ENCODE peak calls at places on chromosomes 13 and 19, in eight cellular contexts. A is colonic mucosa, N is BJ, I is fibroblast of villous mesenchyme, R is Peyer's patch, D is neural progenitor cell, L is heart right ventricle, Y is HFF-Myc. F is an unnamed sample.

GRCh38 chr13:94033830-94034642 is 445.4 kb downstream of the DCT start:
- DNase-seq in N (no peak), R (no peak), L (no peak), I (no peak), Y (no peak), D (no peak), A (no peak), F (no peak)

GRCh38 chr19:18414504-18415176 is 4.6 kb upstream of the SSBP4 start:
- DNase-seq in N (no peak), L (no peak), Y (no peak), A (no peak), R (peak; percentile 49), I (peak; percentile 37), D (peak; percentile 1), F (no peak)

GRCh38 chr19:35757231-35757748 is 461 bp upstream of the HSPB6 start:
- DNase-seq in I (peak; percentile 99), L (peak; percentile 90), R (peak; percentile 66), N (peak; percentile 34), A (peak; percentile 70), Y (no peak), D (peak; percentile 66), F (no peak)

GRCh38 chr19:7502552-7502951 is 13.4 kb upstream of the ZNF358 start:
- DNase-seq in N (no peak), A (no peak), Y (no peak), L (no peak), R (no peak), I (no peak), D (no peak), F (no peak)

GRCh38 chr13:21638319-21639282 is 32.3 kb upstream of the FGF9 start:
- DNase-seq in D (no peak), L (no peak), R (no peak), Y (no peak), A (peak; percentile 51), I (peak; percentile 66), N (no peak), F (peak; percentile 47)

GRCh38 chr13:43805071-43805468 is 18.3 kb upstream of the ENOX1 start:
- DNase-seq in D (no peak), A (no peak), I (peak; percentile 50), R (no peak), Y (no peak), L (no peak), N (no peak), F (no peak)

GRCh38 chr19:35162471-35163326 is 8.2 kb downstream of the FXYD5 start:
- DNase-seq in Y (no peak), D (no peak), I (no peak), N (no peak), R (no peak), A (no peak), L (no peak), F (no peak)

GRCh38 chr13:94351292-94352000 is 128.0 kb downstream of the DCT start:
- DNase-seq in D (no peak), N (no peak), L (no peak), A (no peak), I (peak; percentile 67), R (no peak), Y (no peak), F (no peak)

GRCh38 chr19:38670921-38671398 is 23.5 kb downstream of the ACTN4 start:
- DNase-seq in D (no peak), L (no peak), A (no peak), Y (no peak), N (no peak), I (peak; percentile 82), R (no peak), F (no peak)

GRCh38 chr19:31613683-31614219 is 264.5 kb upstream of the TSHZ3 start:
- DNase-seq in D (peak; percentile 17), Y (no peak), I (no peak), N (no peak), A (no peak), L (no peak), R (no peak), F (no peak)
- TF ChIP-seq CTCF in D (no peak), Y (no peak), I (no peak), N (no peak), A (no peak), L (no peak), R (no peak), F (no peak)

DNA sequence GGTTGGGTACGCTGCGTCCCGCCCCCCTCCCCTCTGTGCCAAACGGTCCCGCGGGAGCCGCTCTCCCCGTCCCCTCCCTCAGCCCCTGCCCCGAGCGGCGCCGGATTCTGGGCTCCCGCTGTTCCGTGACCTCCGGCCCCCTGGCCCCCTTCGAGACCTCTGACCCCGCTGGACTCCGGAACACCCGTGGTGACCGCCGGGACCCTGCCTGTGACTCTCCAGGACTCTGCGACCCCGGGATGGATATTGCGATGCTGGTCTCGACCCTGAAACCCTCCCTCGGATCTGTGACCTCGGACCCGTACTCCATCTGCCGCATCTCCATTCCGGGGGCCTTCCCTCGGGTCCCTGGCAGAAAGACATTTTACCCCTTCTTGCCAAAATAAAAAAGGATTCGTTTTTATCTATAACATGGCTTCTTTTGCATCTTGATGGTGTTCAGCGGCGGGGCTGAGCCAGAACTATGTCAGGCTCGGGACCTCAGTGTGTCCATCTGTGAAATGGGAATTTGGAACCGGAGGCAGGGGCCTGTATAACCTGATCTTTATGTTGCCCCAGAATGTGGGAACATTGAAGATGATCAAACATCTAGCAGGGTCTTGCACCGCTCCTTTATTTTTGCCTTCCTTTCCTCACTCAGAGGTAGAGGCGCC is 654 bp upstream of the MEGF8 start:
- DNase-seq in R (no peak), I (no peak), Y (no peak), L (no peak), D (peak; percentile 47), N (no peak), A (peak; percentile 29), F (no peak)
- TF ChIP-seq CTCF in R (peak; percentile 94), I (no peak), Y (no peak), L (peak; percentile 77), D (no peak), N (no peak), A (no peak), F (no peak)

GRCh38 chr19:41351339-41352245 is 2.1 kb downstream of the TGFB1 start:
- DNase-seq in L (peak; percentile 75), A (peak; percentile 72), R (peak; percentile 67), N (no peak), D (peak; percentile 61), Y (no peak), I (peak; percentile 71), F (peak; percentile 90)

GRCh38 chr19:41354343-41354974 is 737 bp upstream of the TGFB1 start:
- DNase-seq in N (no peak), A (peak; percentile 28), R (no peak), I (no peak), D (no peak), Y (no peak), L (peak; percentile 21), F (no peak)

GRCh38 chr19:41353466-41354342 is at the start of gene TGFB1:
- DNase-seq in N (peak; percentile 25), R (peak; percentile 84), I (peak; percentile 94), D (peak; percentile 85), L (peak; percentile 89), A (peak; percentile 82), Y (no peak), F (peak; percentile 99)

GRCh38 chr19:41352279-41352608 is 1.5 kb downstream of the TGFB1 start:
- DNase-seq in A (no peak), L (no peak), R (no peak), I (no peak), Y (no peak), D (no peak), N (no peak), F (no peak)

DNA sequence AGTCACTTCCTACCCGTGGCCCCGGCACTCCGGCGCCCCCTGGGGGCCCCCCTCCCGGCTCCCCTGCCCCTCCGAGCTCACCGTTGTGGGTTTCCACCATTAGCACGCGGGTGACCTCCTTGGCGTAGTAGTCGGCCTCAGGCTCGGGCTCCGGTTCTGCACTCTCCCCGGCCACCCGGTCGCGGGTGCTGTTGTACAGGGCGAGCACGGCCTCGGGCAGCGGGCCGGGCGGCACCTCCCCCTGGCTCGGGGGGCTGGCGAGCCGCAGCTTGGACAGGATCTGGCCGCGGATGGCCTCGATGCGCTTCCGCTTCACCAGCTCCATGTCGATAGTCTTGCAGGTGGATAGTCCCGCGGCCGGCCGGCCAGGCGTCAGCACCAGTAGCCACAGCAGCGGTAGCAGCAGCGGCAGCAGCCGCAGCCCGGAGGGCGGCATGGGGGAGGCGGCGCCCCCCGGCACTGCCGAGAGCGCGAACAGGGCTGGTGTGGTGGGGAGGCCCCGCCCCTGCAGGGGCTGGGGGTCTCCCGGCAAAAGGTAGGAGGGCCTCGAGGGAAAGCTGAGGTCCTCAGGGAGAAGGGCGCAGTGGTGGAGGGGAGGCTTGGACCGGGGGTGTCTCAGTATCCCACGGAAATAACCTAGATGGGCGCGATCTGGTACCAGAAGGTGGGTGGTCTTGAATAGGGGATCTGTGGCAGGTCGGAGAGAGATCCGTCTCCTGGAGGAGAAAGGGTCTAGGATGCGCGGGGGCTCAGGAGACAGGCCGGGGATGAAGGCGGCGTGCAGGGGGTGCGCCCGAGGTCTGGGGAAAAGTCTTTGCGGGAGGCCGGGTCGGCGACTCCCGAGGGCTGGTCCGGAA is 885 bp downstream of the TGFB1 start:
- DNase-seq in D (peak; percentile 81), A (peak; percentile 73), Y (no peak), L (peak; percentile 63), N (no peak), R (peak; percentile 70), I (peak; percentile 72), F (peak; percentile 88)
- TF ChIP-seq CTCF in D (peak; percentile 63), A (peak; percentile 31), Y (peak; percentile 73), L (peak; percentile 55), N (peak; percentile 81), R (peak; percentile 28), I (peak; percentile 57), F (peak; percentile 69)

GRCh38 chr13:35818577-35819165 is 312.5 kb downstream of the DCLK1 start:
- DNase-seq in A (no peak), L (no peak), D (peak; percentile 58), N (no peak), I (peak; percentile 48), R (no peak), Y (no peak), F (peak; percentile 26)
- TF ChIP-seq CTCF in A (peak; percentile 30), L (peak; percentile 79), D (peak; percentile 80), N (peak; percentile 69), I (peak; percentile 62), R (peak; percentile 33), Y (peak; percentile 55), F (peak; percentile 32)